ENCODE peak calls at places on chromosomes 16 and 17, in four cellular contexts. D is IMR-90, N is HCT116, U is MM.1S. B is an unnamed sample.

GRCh38 chr17:40561871-40562611 is 3.2 kb downstream of the CCR7 start:
- DNase-seq in D (no peak), N (no peak), U (peak; percentile 71), B (no peak)

GRCh38 chr17:13046361-13046760 is 28.5 kb upstream of the ELAC2 start:
- DNase-seq in D (no peak), N (no peak), U (no peak), B (no peak)

GRCh38 chr16:6207124-6207523 is 1109.5 kb upstream of the EEF2KMT start:
- DNase-seq in D (no peak), N (no peak), U (no peak), B (no peak)

GRCh38 chr16:78147846-78148535 is 48.5 kb downstream of the WWOX start:
- DNase-seq in D (no peak), N (no peak), U (no peak), B (no peak)

GRCh38 chr16:88282221-88283041 is 100.3 kb upstream of the ZNF469 start:
- DNase-seq in D (peak; percentile 44), N (no peak), U (no peak), B (no peak)

GRCh38 chr17:79024901-79025737 is 1.1 kb downstream of the C1QTNF1 start:
- DNase-seq in D (no peak), N (no peak), U (no peak), B (no peak)

GRCh38 chr16:426115-426905 is 861 bp downstream of the RAB11FIP3 start:
- DNase-seq in D (no peak), N (no peak), U (peak; percentile 10), B (no peak)

GRCh38 chr16:81647527-81647926 is 131.6 kb upstream of the PLCG2 start:
- DNase-seq in D (peak; percentile 84), N (peak; percentile 76), U (no peak), B (peak; percentile 54)

GRCh38 chr17:6551909-6552768 is 4.2 kb downstream of the PITPNM3 start:
- DNase-seq in D (no peak), N (no peak), U (no peak), B (no peak)

DNA sequence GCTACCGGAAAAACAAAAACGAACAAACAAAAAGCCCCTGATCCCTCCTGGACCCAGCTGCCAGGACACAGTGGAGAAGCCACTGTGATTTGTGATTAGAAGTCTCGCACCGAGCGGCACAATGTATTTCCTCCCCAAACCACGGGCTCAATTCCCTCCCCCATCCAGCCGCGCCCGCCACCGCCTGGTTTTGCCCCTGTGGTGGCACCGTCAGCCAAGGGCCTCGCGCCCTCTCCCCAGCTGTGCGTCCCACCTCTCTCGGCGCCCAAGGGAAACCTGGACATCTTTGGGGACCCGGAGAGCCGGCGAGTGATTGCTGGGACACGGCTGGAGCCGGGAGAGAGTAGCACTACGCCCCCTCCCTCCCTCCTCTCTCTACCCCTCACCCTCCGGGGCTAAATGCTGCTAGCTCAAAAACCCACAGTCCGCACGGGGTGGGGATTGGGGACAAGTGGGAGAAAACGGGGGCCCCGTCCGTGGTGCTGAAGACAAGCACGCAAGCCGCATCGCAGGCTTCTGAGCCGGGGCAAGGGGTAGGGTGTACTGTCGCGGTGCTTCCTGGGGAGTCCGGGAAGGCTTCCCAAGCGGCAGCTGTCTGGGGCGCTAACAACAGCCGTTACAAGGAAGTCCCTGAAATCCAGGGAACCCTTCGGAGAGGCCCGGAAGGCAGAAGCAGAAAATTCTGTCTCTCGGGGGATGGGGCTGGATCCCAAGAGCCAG is 1.5 kb downstream of the CBLN1 start:
- DNase-seq in D (no peak), N (no peak), U (peak; percentile 26), B (peak; percentile 54)
- H3K9ac ChIP-seq in D (no peak overlapping the region), N (no peak overlapping the region), U (no peak overlapping the region), B (peak overlapping the region; percentile 86)

GRCh38 chr17:66678827-66679226 is 156.1 kb upstream of the CACNG5 start:
- DNase-seq in D (no peak), N (no peak), U (no peak), B (no peak)

GRCh38 chr17:66675991-66676371 is 158.9 kb upstream of the CACNG5 start:
- DNase-seq in D (no peak), N (no peak), U (no peak), B (no peak)

GRCh38 chr17:66676421-66676820 is 158.5 kb upstream of the CACNG5 start:
- DNase-seq in D (no peak), N (peak; percentile 71), U (no peak), B (no peak)

GRCh38 chr17:66678061-66678460 is 156.9 kb upstream of the CACNG5 start:
- DNase-seq in D (no peak), N (no peak), U (no peak), B (no peak)

DNA sequence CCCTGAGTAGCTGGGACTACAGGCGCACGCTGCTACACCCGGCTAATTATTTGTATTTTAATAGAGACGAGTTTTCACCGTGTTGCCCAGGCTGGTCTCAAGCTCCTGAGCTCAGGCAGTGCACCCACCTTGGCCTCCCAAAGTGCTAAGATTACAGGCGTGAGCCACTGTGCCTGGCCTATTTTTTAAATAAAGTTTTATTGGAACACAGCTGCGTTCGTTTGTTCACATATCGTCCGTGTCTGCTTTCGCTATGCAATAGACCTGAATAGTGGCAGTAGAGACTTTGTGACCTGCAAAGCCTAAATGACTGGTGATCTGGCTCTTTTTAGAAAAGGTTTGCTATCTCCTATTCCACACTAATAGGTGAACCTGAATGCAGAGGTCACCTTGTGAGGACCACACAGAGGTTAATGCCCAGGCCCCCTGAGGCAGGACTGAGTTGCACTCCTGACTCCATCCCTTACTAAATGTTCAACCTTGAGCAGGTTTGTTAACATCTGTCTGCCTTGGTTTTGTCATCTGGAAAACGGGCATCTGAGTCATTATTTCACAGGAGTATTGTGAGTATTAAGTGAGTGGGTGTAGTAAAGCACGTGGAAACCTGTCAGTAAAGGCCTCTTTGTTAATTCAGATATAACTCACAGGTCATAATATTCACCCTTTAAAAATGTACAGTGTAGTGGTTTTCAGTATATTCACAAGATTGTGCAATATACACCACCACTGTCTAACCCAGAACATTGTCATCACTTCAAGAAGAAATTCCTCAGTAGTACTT is 157.5 kb upstream of the CACNG5 start:
- DNase-seq in D (peak; percentile 94), N (no peak), U (no peak), B (no peak)
- H3K4me1 ChIP-seq in D (peaks cover 4% of the 10 kb centered on the region), N (peaks cover 23% of the 10 kb centered on the region), U (peaks cover 16% of the 10 kb centered on the region), B (peaks cover 3% of the 10 kb centered on the region)

DNA sequence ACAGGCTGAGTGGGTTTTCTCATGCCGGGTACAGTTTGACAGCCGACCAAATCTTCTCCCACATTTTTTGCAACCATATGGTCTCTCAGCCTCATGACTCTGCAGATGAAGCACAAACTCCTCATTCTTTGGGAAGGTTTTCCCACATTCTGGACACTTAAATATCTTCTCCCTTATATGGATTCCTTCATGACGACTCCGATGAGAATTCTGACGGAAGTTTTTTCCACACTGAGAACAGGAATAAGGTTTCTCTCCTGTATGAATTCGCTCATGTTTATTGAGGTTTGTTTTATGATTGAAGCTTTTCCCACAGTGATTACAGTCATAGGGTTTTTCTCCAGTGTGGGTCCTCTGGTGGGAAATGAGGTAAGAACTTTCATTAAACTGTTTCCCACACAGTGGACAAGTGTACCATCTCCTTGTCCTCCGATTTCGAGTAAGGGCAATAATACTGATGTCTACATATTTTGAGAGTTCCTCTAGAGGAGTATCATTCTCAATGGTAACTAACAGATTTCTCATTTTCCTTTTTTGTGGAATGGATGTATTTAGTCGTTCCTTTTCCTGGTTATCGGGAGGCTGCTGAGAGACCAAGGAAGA is 10.9 kb downstream of the ZNF200 start:
- DNase-seq in D (no peak), N (no peak), U (no peak), B (no peak)
- H3K9ac ChIP-seq in D (no peak overlapping the region), N (no peak overlapping the region), U (no peak overlapping the region), B (no peak overlapping the region)

GRCh38 chr16:3816326-3816725 is 64.2 kb downstream of the CREBBP start:
- DNase-seq in D (no peak), N (no peak), U (no peak), B (no peak)
- H3K4me1 ChIP-seq in D (peaks cover 13% of the 10 kb centered on the region), N (peaks cover 12% of the 10 kb centered on the region), U (no peaks in the 10 kb centered on the region), B (no peaks in the 10 kb centered on the region)